ENCODE peak calls at places on chromosomes 4 and X, in seven cellular contexts. I is progenitor cell of endocrine pancreas; V is Daoy; N is effector memory CD4-positive, alpha-beta T cell; G is nephron progenitor cell; E is fibroblast of the aortic adventitia; S is RPMI8226. C is an unnamed sample.

GRCh38 chrX:148500428-148501120 is at the start of gene AFF2:
- DNase-seq in I (peak; percentile 14), V (peak; percentile 16), N (peak; percentile 9), G (peak; percentile 62), E (peak; percentile 26), S (no peak), C (peak; percentile 7)

GRCh38 chr4:102825261-102826071 is 1.9 kb downstream of the UBE2D3 start:
- DNase-seq in I (no peak), V (peak; percentile 49), N (peak; percentile 5), G (peak; percentile 11), E (peak; percentile 81), S (peak; percentile 47), C (no peak)

GRCh38 chr4:126630171-126630570 is 1002.6 kb upstream of the INTU start:
- DNase-seq in I (no peak), V (no peak), N (no peak), G (no peak), E (peak; percentile 41), S (no peak), C (no peak)

GRCh38 chr4:41505161-41505653 is 32.8 kb upstream of the LIMCH1 start:
- DNase-seq in I (no peak), V (peak; percentile 71), N (no peak), G (no peak), E (peak; percentile 40), S (no peak), C (no peak)

GRCh38 chr4:140691369-140691768 is 64.8 kb downstream of the TBC1D9 start:
- DNase-seq in I (no peak), V (no peak), N (no peak), G (no peak), E (peak; percentile 75), S (no peak), C (no peak)

GRCh38 chr4:104444685-104445084 is 50.0 kb downstream of the CXXC4 start:
- DNase-seq in I (no peak), V (no peak), N (no peak), G (no peak), E (no peak), S (no peak), C (no peak)

GRCh38 chr4:136803430-136803829 is 728.9 kb downstream of the PCDH18 start:
- DNase-seq in I (no peak), V (peak; percentile 7), N (no peak), G (no peak), E (no peak), S (no peak), C (no peak)

GRCh38 chr4:109302366-109303140 is at the start of gene COL25A1:
- DNase-seq in I (peak; percentile 77), V (peak; percentile 69), N (peak; percentile 17), G (peak; percentile 94), E (peak; percentile 14), S (no peak), C (peak; percentile 11)

GRCh38 chr4:121720109-121720508 is 23.3 kb upstream of the ANXA5 start:
- DNase-seq in I (no peak), V (no peak), N (no peak), G (no peak), E (no peak), S (no peak), C (no peak)

GRCh38 chr4:633406-633805 is 8.0 kb downstream of the PDE6B start:
- DNase-seq in I (no peak), V (no peak), N (no peak), G (no peak), E (no peak), S (no peak), C (no peak)

GRCh38 chrX:2401201-2401589 is 99.6 kb downstream of the DHRSX start:
- DNase-seq in I (no peak), V (peak; percentile 46), N (no peak), G (no peak), E (no peak), S (no peak), C (no peak)

GRCh38 chr4:168667936-168668335 is 171.1 kb downstream of the PALLD start:
- DNase-seq in I (no peak), V (no peak), N (no peak), G (no peak), E (no peak), S (no peak), C (no peak)

GRCh38 chr4:165011403-165011802 is 20.4 kb upstream of the TRIM60 start:
- DNase-seq in I (no peak), V (no peak), N (no peak), G (no peak), E (no peak), S (no peak), C (no peak)

GRCh38 chr4:125070869-125071268 is 243.9 kb upstream of the FAT4 start:
- DNase-seq in I (no peak), V (no peak), N (no peak), G (no peak), E (no peak), S (peak; percentile 4), C (no peak)

GRCh38 chr4:105548483-105548882 is 3.9 kb upstream of the ARHGEF38 start:
- DNase-seq in I (no peak), V (peak; percentile 35), N (no peak), G (no peak), E (no peak), S (no peak), C (no peak)

GRCh38 chr4:101348367-101348827 is 1.1 kb upstream of the PPP3CA start:
- DNase-seq in I (no peak), V (no peak), N (no peak), G (no peak), E (no peak), S (peak; percentile 10), C (no peak)